ENCODE peak calls at places on chromosome 1, in ten cellular contexts. X, S, B, D, E, H, G, I, T and P are unnamed samples.
A peak's percentile ranks its signal among the peaks of the same experiment; 100 is the strongest.

GRCh38 chr1:172449585-172450523 is 6.0 kb upstream of the PIGC start:
- DNase-seq in X (peak; percentile 65), S (peak; percentile 39), B (no peak), D (peak; percentile 56), E (peak; percentile 85), H (peak; percentile 68), G (peak; percentile 86), I (peak; percentile 83), T (peak; percentile 55), P (peak; percentile 39)

GRCh38 chr1:185373813-185374524 is 56.9 kb upstream of the IVNS1ABP start:
- DNase-seq in X (no peak), S (no peak), B (no peak), D (peak; percentile 48), E (no peak), H (peak; percentile 66), G (no peak), I (no peak), T (peak; percentile 28), P (peak; percentile 75)

GRCh38 chr1:155934933-155935590 is 849 bp upstream of the KHDC4 start:
- DNase-seq in X (no peak), S (no peak), B (no peak), D (no peak), E (no peak), H (no peak), G (no peak), I (peak; percentile 80), T (no peak), P (no peak)

GRCh38 chr1:9438431-9439073 is 100.7 kb upstream of the SLC25A33 start:
- DNase-seq in X (peak; percentile 31), S (peak; percentile 78), B (no peak), D (peak; percentile 80), E (peak; percentile 83), H (peak; percentile 80), G (no peak), I (peak; percentile 94), T (peak; percentile 88), P (peak; percentile 91)

GRCh38 chr1:181091322-181092040 is 3.0 kb downstream of the IER5 start:
- DNase-seq in X (no peak), S (no peak), B (no peak), D (no peak), E (no peak), H (no peak), G (no peak), I (no peak), T (no peak), P (no peak)

GRCh38 chr1:244556263-244556662 is 95.2 kb downstream of the CATSPERE start:
- DNase-seq in X (no peak), S (no peak), B (no peak), D (no peak), E (no peak), H (no peak), G (no peak), I (no peak), T (no peak), P (no peak)

GRCh38 chr1:231985624-231986023 is 359.0 kb downstream of the DISC1 start:
- DNase-seq in X (no peak), S (no peak), B (no peak), D (no peak), E (no peak), H (no peak), G (no peak), I (no peak), T (no peak), P (no peak)

GRCh38 chr1:211648336-211648735 is 27.1 kb downstream of the NEK2 start:
- DNase-seq in X (no peak), S (no peak), B (no peak), D (no peak), E (peak; percentile 58), H (no peak), G (peak; percentile 33), I (peak; percentile 45), T (peak; percentile 59), P (no peak)

GRCh38 chr1:204337583-204337982 is 22.1 kb downstream of the PLEKHA6 start:
- DNase-seq in X (no peak), S (no peak), B (no peak), D (no peak), E (no peak), H (no peak), G (no peak), I (no peak), T (no peak), P (no peak)

GRCh38 chr1:157157481-157158190 is 19.4 kb upstream of the ETV3 start:
- DNase-seq in X (no peak), S (no peak), B (no peak), D (no peak), E (no peak), H (no peak), G (no peak), I (no peak), T (peak; percentile 64), P (no peak)

GRCh38 chr1:61486783-61487505 is 238.0 kb downstream of the TM2D1 start:
- DNase-seq in X (no peak), S (no peak), B (no peak), D (no peak), E (no peak), H (no peak), G (no peak), I (no peak), T (no peak), P (no peak)

GRCh38 chr1:55555971-55556370 is 340.8 kb upstream of the USP24 start:
- DNase-seq in X (no peak), S (no peak), B (no peak), D (no peak), E (no peak), H (no peak), G (peak; percentile 70), I (no peak), T (no peak), P (no peak)

GRCh38 chr1:32960819-32961355 is 3.7 kb downstream of the RNF19B start:
- DNase-seq in X (no peak), S (no peak), B (no peak), D (no peak), E (no peak), H (no peak), G (no peak), I (no peak), T (no peak), P (no peak)
- H3K4me3 ChIP-seq in X (no peak overlapping the region), S (no peak overlapping the region), B (no peak overlapping the region), D (no peak overlapping the region), E (no peak overlapping the region), H (no peak overlapping the region), G (no peak overlapping the region), I (no peak overlapping the region), T (no peak overlapping the region), P (no peak overlapping the region)

GRCh38 chr1:246690100-246690499 is 34.1 kb upstream of the SCCPDH start:
- DNase-seq in X (peak; percentile 34), S (no peak), B (no peak), D (no peak), E (no peak), H (no peak), G (no peak), I (no peak), T (no peak), P (no peak)
- H3K4me3 ChIP-seq in X (no peak overlapping the region), S (no peak overlapping the region), B (no peak overlapping the region), D (no peak overlapping the region), E (peak overlapping the region; percentile 39), H (no peak overlapping the region), G (no peak overlapping the region), I (no peak overlapping the region), T (no peak overlapping the region), P (no peak overlapping the region)

DNA sequence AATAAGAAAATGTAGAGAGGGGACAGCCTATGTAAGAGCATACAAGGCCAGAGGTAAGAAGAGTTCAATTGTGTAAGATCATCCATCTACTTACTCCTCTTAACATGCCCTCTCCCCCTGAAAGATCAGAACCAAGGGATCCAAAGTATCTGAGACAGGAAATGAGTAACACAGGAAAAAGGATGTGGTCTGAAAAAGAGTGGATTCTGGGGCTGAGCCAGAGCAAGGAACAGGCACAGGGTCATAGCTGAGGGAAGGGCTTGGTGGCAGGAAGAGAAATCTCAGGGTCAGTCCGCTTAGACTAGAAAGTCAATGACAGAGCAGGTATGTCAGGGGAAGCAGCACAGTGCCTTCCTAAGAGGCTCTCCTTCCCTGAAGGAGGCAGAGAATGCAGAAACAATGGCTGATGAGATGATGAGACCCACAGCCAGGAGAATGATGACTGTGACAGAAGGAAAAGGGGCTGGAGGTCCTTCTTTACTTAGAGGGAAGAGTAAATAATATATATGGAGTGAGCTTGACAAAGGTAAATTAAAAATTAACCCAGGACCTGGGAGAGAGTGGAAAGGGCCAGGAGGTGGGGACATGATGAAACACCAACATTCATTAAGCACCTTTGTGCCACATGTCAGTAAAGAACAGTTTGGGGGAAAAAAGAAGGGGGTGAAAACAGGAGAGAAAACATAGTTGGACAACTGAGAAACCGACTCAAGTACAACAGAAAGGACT is 26.2 kb upstream of the A3GALT2 start:
- DNase-seq in X (no peak), S (no peak), B (no peak), D (peak; percentile 87), E (peak; percentile 81), H (peak; percentile 76), G (no peak), I (peak; percentile 89), T (peak; percentile 94), P (peak; percentile 94)
- H3K4me3 ChIP-seq in X (no peak overlapping the region), S (peak overlapping the region; percentile 99), B (no peak overlapping the region), D (peak overlapping the region; percentile 90), E (peak overlapping the region; percentile 68), H (peak overlapping the region; percentile 96), G (no peak overlapping the region), I (no peak overlapping the region), T (peak overlapping the region; percentile 96), P (peak overlapping the region; percentile 94)

GRCh38 chr1:45913925-45914501 is 110.6 kb downstream of the MAST2 start:
- DNase-seq in X (no peak), S (no peak), B (no peak), D (no peak), E (no peak), H (no peak), G (peak; percentile 16), I (no peak), T (peak; percentile 20), P (no peak)
- H3K4me3 ChIP-seq in X (no peak overlapping the region), S (no peak overlapping the region), B (no peak overlapping the region), D (no peak overlapping the region), E (no peak overlapping the region), H (no peak overlapping the region), G (peak overlapping the region; percentile 8), I (no peak overlapping the region), T (no peak overlapping the region), P (no peak overlapping the region)

DNA sequence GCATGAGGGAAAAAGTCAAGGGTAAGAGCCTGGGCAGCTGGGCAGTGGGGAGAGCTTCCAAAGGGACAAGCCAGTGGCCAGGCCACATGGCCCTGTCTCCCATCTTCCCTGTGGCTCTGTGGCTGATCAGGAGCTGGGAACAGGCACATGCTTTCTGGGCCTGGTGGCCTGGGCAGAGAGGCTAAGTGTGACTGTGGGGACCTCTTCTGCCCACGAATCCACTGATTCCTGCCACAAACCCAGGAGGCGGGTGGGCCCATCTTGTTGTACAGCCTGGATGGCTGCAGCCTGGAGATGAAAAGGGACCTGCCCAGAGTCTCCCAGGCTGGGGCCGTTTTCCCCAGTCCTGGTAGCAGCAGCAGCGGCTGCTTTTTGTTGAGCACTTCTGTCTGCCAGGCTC is 55.6 kb upstream of the EPS8L3 start:
- DNase-seq in X (no peak), S (no peak), B (no peak), D (no peak), E (no peak), H (no peak), G (no peak), I (peak; percentile 80), T (no peak), P (no peak)
- H3K4me3 ChIP-seq in X (no peak overlapping the region), S (no peak overlapping the region), B (no peak overlapping the region), D (no peak overlapping the region), E (no peak overlapping the region), H (no peak overlapping the region), G (no peak overlapping the region), I (no peak overlapping the region), T (no peak overlapping the region), P (no peak overlapping the region)

GRCh38 chr1:42183646-42184268 is 19.2 kb upstream of the GUCA2A start:
- DNase-seq in X (no peak), S (no peak), B (no peak), D (no peak), E (no peak), H (no peak), G (no peak), I (no peak), T (no peak), P (no peak)
- H3K4me3 ChIP-seq in X (no peak overlapping the region), S (no peak overlapping the region), B (no peak overlapping the region), D (no peak overlapping the region), E (no peak overlapping the region), H (no peak overlapping the region), G (no peak overlapping the region), I (no peak overlapping the region), T (no peak overlapping the region), P (no peak overlapping the region)